ENCODE peak calls at places on chromosomes 6 and 20, in seven cellular contexts. One of them, this sample, is unnamed.
A peak's percentile ranks its signal among the peaks of the same experiment; 100 is the strongest.

GRCh38 chr6:139763468-139764214 is 389.2 kb upstream of the CITED2 start:
- DNase-seq in fibroblast of mammary gland: peak; percentile 66
- DNase-seq in A549: no peak
- DNase-seq in CD8-positive, alpha-beta T cell: no peak
- DNase-seq in tibial nerve: no peak
- DNase-seq in right atrium auricular region: no peak
- DNase-seq in GM06990: no peak
- DNase-seq in this sample: no peak

GRCh38 chr6:121917834-121918559 is 481.5 kb upstream of the HSF2 start:
- DNase-seq in A549: no peak
- DNase-seq in GM06990: no peak
- DNase-seq in fibroblast of mammary gland: peak; percentile 28
- DNase-seq in CD8-positive, alpha-beta T cell: no peak
- DNase-seq in right atrium auricular region: no peak
- DNase-seq in tibial nerve: no peak
- DNase-seq in this sample: no peak

GRCh38 chr6:73525546-73526330 is 4.9 kb upstream of the EEF1A1 start:
- DNase-seq in A549: no peak
- DNase-seq in GM06990: no peak
- DNase-seq in right atrium auricular region: no peak
- DNase-seq in tibial nerve: no peak
- DNase-seq in CD8-positive, alpha-beta T cell: no peak
- DNase-seq in fibroblast of mammary gland: no peak
- DNase-seq in this sample: no peak

GRCh38 chr6:105094133-105094640 is 85.6 kb downstream of the POPDC3 start:
- DNase-seq in CD8-positive, alpha-beta T cell: no peak
- DNase-seq in right atrium auricular region: no peak
- DNase-seq in GM06990: no peak
- DNase-seq in A549: no peak
- DNase-seq in tibial nerve: no peak
- DNase-seq in fibroblast of mammary gland: no peak
- DNase-seq in this sample: no peak

GRCh38 chr20:11917663-11918062 is at the start of gene BTBD3:
- DNase-seq in GM06990: no peak
- DNase-seq in fibroblast of mammary gland: peak; percentile 76
- DNase-seq in A549: no peak
- DNase-seq in tibial nerve: no peak
- DNase-seq in CD8-positive, alpha-beta T cell: no peak
- DNase-seq in right atrium auricular region: peak; percentile 81
- DNase-seq in this sample: no peak

GRCh38 chr6:170108890-170109587 is 181.8 kb downstream of the DLL1 start:
- DNase-seq in GM06990: no peak
- DNase-seq in fibroblast of mammary gland: no peak
- DNase-seq in A549: no peak
- DNase-seq in CD8-positive, alpha-beta T cell: peak; percentile 7
- DNase-seq in right atrium auricular region: peak; percentile 26
- DNase-seq in tibial nerve: no peak
- DNase-seq in this sample: no peak

GRCh38 chr20:7520361-7520760 is 419.9 kb downstream of the HAO1 start:
- DNase-seq in right atrium auricular region: no peak
- DNase-seq in CD8-positive, alpha-beta T cell: no peak
- DNase-seq in GM06990: no peak
- DNase-seq in A549: no peak
- DNase-seq in tibial nerve: no peak
- DNase-seq in fibroblast of mammary gland: no peak
- DNase-seq in this sample: no peak

GRCh38 chr20:41563087-41563486 is 55.1 kb downstream of the CHD6 start:
- DNase-seq in GM06990: no peak
- DNase-seq in fibroblast of mammary gland: no peak
- DNase-seq in right atrium auricular region: no peak
- DNase-seq in A549: no peak
- DNase-seq in CD8-positive, alpha-beta T cell: no peak
- DNase-seq in tibial nerve: no peak
- DNase-seq in this sample: peak; percentile 4

GRCh38 chr6:105901583-105901982 is 184.6 kb upstream of the PRDM1 start:
- DNase-seq in right atrium auricular region: no peak
- DNase-seq in CD8-positive, alpha-beta T cell: no peak
- DNase-seq in tibial nerve: no peak
- DNase-seq in fibroblast of mammary gland: no peak
- DNase-seq in GM06990: no peak
- DNase-seq in A549: no peak
- DNase-seq in this sample: no peak

GRCh38 chr20:38127011-38127621 is 38.0 kb downstream of the TGM2 start:
- DNase-seq in A549: peak; percentile 52
- DNase-seq in CD8-positive, alpha-beta T cell: no peak
- DNase-seq in fibroblast of mammary gland: peak; percentile 71
- DNase-seq in GM06990: no peak
- DNase-seq in tibial nerve: peak; percentile 26
- DNase-seq in right atrium auricular region: no peak
- DNase-seq in this sample: no peak

GRCh38 chr6:169069361-169069760 is 184.3 kb downstream of the THBS2 start:
- DNase-seq in GM06990: no peak
- DNase-seq in CD8-positive, alpha-beta T cell: no peak
- DNase-seq in right atrium auricular region: no peak
- DNase-seq in tibial nerve: no peak
- DNase-seq in fibroblast of mammary gland: peak; percentile 85
- DNase-seq in A549: no peak
- DNase-seq in this sample: no peak

GRCh38 chr6:493840-494239 is 102.3 kb downstream of the IRF4 start:
- DNase-seq in tibial nerve: no peak
- DNase-seq in CD8-positive, alpha-beta T cell: no peak
- DNase-seq in GM06990: no peak
- DNase-seq in A549: no peak
- DNase-seq in right atrium auricular region: no peak
- DNase-seq in fibroblast of mammary gland: no peak
- DNase-seq in this sample: no peak

GRCh38 chr6:39037707-39038106 is 10.9 kb upstream of the GLP1R start:
- DNase-seq in A549: no peak
- DNase-seq in GM06990: no peak
- DNase-seq in fibroblast of mammary gland: no peak
- DNase-seq in right atrium auricular region: no peak
- DNase-seq in tibial nerve: no peak
- DNase-seq in CD8-positive, alpha-beta T cell: no peak
- DNase-seq in this sample: no peak

GRCh38 chr6:169047345-169047744 is 206.3 kb downstream of the THBS2 start:
- DNase-seq in right atrium auricular region: no peak
- DNase-seq in fibroblast of mammary gland: no peak
- DNase-seq in tibial nerve: no peak
- DNase-seq in CD8-positive, alpha-beta T cell: no peak
- DNase-seq in A549: no peak
- DNase-seq in GM06990: no peak
- DNase-seq in this sample: no peak

GRCh38 chr6:40896696-40897095 is 142.3 kb downstream of the UNC5CL start:
- DNase-seq in fibroblast of mammary gland: no peak
- DNase-seq in A549: no peak
- DNase-seq in right atrium auricular region: no peak
- DNase-seq in GM06990: no peak
- DNase-seq in CD8-positive, alpha-beta T cell: no peak
- DNase-seq in tibial nerve: no peak
- DNase-seq in this sample: no peak

GRCh38 chr6:37396571-37397185 is 36.3 kb upstream of the CMTR1 start:
- DNase-seq in tibial nerve: no peak
- DNase-seq in GM06990: no peak
- DNase-seq in right atrium auricular region: no peak
- DNase-seq in A549: no peak
- DNase-seq in fibroblast of mammary gland: peak; percentile 63
- DNase-seq in CD8-positive, alpha-beta T cell: no peak
- DNase-seq in this sample: no peak

GRCh38 chr6:3904518-3904917 is 55.3 kb downstream of the FAM50B start:
- DNase-seq in A549: no peak
- DNase-seq in fibroblast of mammary gland: no peak
- DNase-seq in GM06990: no peak
- DNase-seq in CD8-positive, alpha-beta T cell: no peak
- DNase-seq in right atrium auricular region: no peak
- DNase-seq in tibial nerve: no peak
- DNase-seq in this sample: no peak

GRCh38 chr6:81865712-81866111 is 113.2 kb upstream of the TENT5A start:
- DNase-seq in tibial nerve: no peak
- DNase-seq in A549: peak; percentile 1
- DNase-seq in fibroblast of mammary gland: peak; percentile 90
- DNase-seq in GM06990: no peak
- DNase-seq in CD8-positive, alpha-beta T cell: no peak
- DNase-seq in right atrium auricular region: no peak
- DNase-seq in this sample: no peak

GRCh38 chr6:9511157-9511556 is 903.7 kb downstream of the TFAP2A start:
- DNase-seq in A549: no peak
- DNase-seq in fibroblast of mammary gland: no peak
- DNase-seq in GM06990: no peak
- DNase-seq in right atrium auricular region: no peak
- DNase-seq in CD8-positive, alpha-beta T cell: no peak
- DNase-seq in tibial nerve: no peak
- DNase-seq in this sample: no peak

DNA sequence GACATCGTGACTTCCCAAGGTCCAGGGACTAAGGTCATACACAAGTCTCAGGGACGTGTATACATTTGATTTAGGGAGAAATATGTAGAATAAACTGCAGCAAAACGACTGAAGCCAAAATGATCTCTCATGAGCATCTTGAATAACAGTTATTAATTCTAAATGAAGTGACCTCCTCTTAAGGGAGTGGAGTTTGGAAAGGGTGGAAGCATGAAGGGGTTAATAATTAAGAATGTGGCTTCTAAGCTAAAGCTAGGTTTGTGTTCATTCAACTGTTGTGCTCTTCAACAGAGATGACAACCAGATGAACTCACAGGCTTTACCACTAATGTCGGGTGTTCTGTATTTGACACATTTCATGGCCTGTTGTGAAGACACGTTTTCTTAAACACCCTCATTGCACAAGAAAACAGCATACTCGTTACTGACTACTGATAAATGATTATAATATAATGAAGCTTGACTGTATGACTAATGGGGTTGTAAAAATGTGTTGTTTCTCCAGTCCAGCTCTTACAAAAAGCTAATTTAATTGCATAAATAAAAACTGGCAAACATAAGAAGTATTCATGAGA is 1.5 kb downstream of the PPP1R14C start:
- DNase-seq in fibroblast of mammary gland: no peak
- DNase-seq in A549: no peak
- DNase-seq in right atrium auricular region: no peak
- DNase-seq in CD8-positive, alpha-beta T cell: no peak
- DNase-seq in GM06990: no peak
- DNase-seq in tibial nerve: no peak
- DNase-seq in this sample: no peak
- H3K4me3 ChIP-seq in fibroblast of mammary gland: no peak overlapping the region
- H3K4me3 ChIP-seq in A549: no peak overlapping the region
- H3K4me3 ChIP-seq in right atrium auricular region: peak overlapping the region; percentile 59
- H3K4me3 ChIP-seq in CD8-positive, alpha-beta T cell: no peak overlapping the region
- H3K4me3 ChIP-seq in GM06990: no peak overlapping the region
- H3K4me3 ChIP-seq in tibial nerve: no peak overlapping the region
- H3K4me3 ChIP-seq in this sample: no peak overlapping the region

DNA sequence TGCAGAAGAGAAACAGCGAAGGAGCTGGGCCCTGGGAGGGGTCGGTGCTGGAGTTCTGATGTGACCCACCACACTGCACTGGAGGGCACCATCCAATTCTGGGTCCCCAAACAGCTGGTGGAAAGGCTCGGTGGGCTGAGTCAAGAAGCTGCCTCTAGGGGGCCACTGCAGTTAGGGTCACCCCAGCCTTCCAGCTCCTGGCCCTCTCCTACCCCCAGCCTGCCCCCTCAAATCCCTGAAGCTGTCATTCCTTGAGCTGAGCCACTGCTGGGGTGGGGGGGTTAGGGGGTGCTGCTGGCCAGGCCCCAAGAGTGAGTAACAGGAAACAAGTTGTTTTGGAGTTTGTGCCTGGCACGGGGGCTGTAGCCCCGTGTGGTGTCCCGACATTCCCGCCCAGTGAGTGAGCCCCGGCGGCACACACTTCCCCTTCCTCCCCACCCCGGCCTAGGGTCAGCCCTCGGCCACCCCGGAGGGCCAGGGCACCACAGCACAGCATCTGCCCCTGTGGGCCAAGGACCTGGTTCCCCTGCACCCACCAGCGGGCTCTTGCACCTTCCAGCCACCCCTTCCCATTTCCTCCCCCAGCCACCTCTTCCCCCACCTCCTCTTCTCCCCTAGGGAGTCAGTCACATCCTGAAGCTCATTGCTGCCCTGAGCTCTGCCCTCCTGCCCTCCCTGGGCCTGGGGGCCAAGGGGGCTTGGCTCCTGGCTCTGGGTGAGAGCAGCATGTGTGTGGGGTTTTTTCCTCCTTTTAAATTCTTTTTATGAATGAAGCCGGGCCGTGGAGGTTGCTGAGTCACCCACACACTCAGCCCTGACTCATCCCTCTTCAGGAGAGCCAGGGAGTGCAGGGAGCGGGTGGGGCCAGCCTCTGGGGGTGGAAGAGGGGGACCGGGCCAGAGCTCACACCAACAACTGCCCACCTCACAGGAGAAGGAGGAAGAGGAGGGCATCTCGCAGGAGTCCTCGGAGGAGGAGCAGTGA is 4.6 kb downstream of the SMIM29 start:
- DNase-seq in A549: peak; percentile 80
- DNase-seq in fibroblast of mammary gland: peak; percentile 97
- DNase-seq in right atrium auricular region: peak; percentile 88
- DNase-seq in CD8-positive, alpha-beta T cell: no peak
- DNase-seq in GM06990: no peak
- DNase-seq in tibial nerve: peak; percentile 60
- DNase-seq in this sample: no peak
- TF ChIP-seq CTCF in A549: peak; percentile 19
- TF ChIP-seq CTCF in fibroblast of mammary gland: peak; percentile 35
- TF ChIP-seq CTCF in right atrium auricular region: no peak
- TF ChIP-seq CTCF in CD8-positive, alpha-beta T cell: no peak
- TF ChIP-seq CTCF in GM06990: peak; percentile 57
- TF ChIP-seq CTCF in tibial nerve: peak; percentile 10
- TF ChIP-seq CTCF in this sample: peak; percentile 27

GRCh38 chr6:63919556-63920110 is 284.0 kb downstream of the PHF3 start:
- DNase-seq in tibial nerve: no peak
- DNase-seq in A549: no peak
- DNase-seq in GM06990: no peak
- DNase-seq in fibroblast of mammary gland: no peak
- DNase-seq in right atrium auricular region: no peak
- DNase-seq in CD8-positive, alpha-beta T cell: no peak
- DNase-seq in this sample: no peak
- H3K4me3 ChIP-seq in tibial nerve: no peak overlapping the region
- H3K4me3 ChIP-seq in A549: no peak overlapping the region
- H3K4me3 ChIP-seq in GM06990: no peak overlapping the region
- H3K4me3 ChIP-seq in fibroblast of mammary gland: no peak overlapping the region
- H3K4me3 ChIP-seq in right atrium auricular region: no peak overlapping the region
- H3K4me3 ChIP-seq in CD8-positive, alpha-beta T cell: no peak overlapping the region
- H3K4me3 ChIP-seq in this sample: no peak overlapping the region

GRCh38 chr6:2037230-2037926 is 208.0 kb downstream of the GMDS start:
- DNase-seq in fibroblast of mammary gland: no peak
- DNase-seq in tibial nerve: no peak
- DNase-seq in CD8-positive, alpha-beta T cell: no peak
- DNase-seq in GM06990: no peak
- DNase-seq in A549: no peak
- DNase-seq in right atrium auricular region: no peak
- DNase-seq in this sample: no peak
- TF ChIP-seq CTCF in fibroblast of mammary gland: no peak
- TF ChIP-seq CTCF in tibial nerve: no peak
- TF ChIP-seq CTCF in CD8-positive, alpha-beta T cell: no peak
- TF ChIP-seq CTCF in GM06990: no peak
- TF ChIP-seq CTCF in A549: no peak
- TF ChIP-seq CTCF in right atrium auricular region: no peak
- TF ChIP-seq CTCF in this sample: no peak

DNA sequence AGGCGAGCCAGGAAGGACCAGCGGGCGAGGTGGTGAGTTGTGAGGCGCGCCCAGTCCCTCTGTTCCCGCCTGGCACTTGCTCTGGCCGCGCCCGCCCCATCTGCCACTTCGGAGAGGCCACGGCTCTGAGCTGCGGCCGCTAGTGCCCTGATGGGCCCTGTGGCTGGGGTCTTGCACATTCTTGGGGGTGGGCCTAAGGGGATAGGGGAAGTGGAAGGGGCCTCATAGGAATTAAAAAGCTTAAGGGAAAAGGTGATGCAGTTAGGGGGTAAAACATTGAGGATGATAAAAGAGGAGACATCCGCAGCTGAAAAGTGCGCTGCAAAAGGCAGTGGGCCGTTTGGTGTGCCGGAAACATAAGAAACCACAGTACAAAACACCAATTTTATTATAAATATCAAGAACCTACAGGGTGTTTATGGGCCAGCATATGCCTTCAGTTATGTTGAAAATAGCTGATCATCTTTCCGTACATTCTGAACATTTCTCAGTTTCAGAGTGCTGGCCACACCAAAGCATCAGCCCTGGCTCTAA is 1.1 kb upstream of the PSMB8 start:
- DNase-seq in CD8-positive, alpha-beta T cell: no peak
- DNase-seq in A549: no peak
- DNase-seq in right atrium auricular region: no peak
- DNase-seq in tibial nerve: no peak
- DNase-seq in GM06990: no peak
- DNase-seq in fibroblast of mammary gland: no peak
- DNase-seq in this sample: no peak
- H3K4me3 ChIP-seq in CD8-positive, alpha-beta T cell: peak overlapping the region; percentile 99
- H3K4me3 ChIP-seq in A549: no peak overlapping the region
- H3K4me3 ChIP-seq in right atrium auricular region: peak overlapping the region; percentile 73
- H3K4me3 ChIP-seq in tibial nerve: peak overlapping the region; percentile 67
- H3K4me3 ChIP-seq in GM06990: peak overlapping the region; percentile 81
- H3K4me3 ChIP-seq in fibroblast of mammary gland: peak overlapping the region; percentile 74
- H3K4me3 ChIP-seq in this sample: peak overlapping the region; percentile 96